ENCODE peak calls at places on chromosomes 16 and 17, in seven cellular contexts. Y is left ventricle myocardium inferior, E is AG04449, L is HAP-1, X is skeletal muscle cell, C is mesendoderm, G is SK-N-MC. U is an unnamed sample.

GRCh38 chr17:3998436-3998835 is 34.2 kb upstream of the ATP2A3 start:
- DNase-seq in Y (no peak), E (no peak), L (no peak), X (no peak), C (no peak), G (no peak), U (no peak)

GRCh38 chr17:78234261-78234865 is 2.9 kb downstream of the TMEM235 start:
- DNase-seq in Y (no peak), E (no peak), L (no peak), X (no peak), C (no peak), G (no peak), U (no peak)

GRCh38 chr16:23327836-23328235 is 25.7 kb downstream of the SCNN1B start:
- DNase-seq in Y (no peak), E (no peak), L (no peak), X (no peak), C (no peak), G (no peak), U (no peak)

GRCh38 chr17:15463363-15463762 is 4.1 kb downstream of the CDRT4 start:
- DNase-seq in Y (peak; percentile 33), E (no peak), L (no peak), X (peak; percentile 52), C (peak; percentile 66), G (no peak), U (no peak)

GRCh38 chr17:34163681-34164080 is 91.4 kb upstream of the CCL2 start:
- DNase-seq in Y (no peak), E (no peak), L (peak; percentile 4), X (no peak), C (peak; percentile 81), G (no peak), U (no peak)

GRCh38 chr17:21279582-21279981 is 4.9 kb upstream of the MAP2K3 start:
- DNase-seq in Y (no peak), E (no peak), L (no peak), X (no peak), C (no peak), G (no peak), U (no peak)

GRCh38 chr17:44917456-44917855 is 2.2 kb upstream of the GFAP start:
- DNase-seq in Y (no peak), E (no peak), L (no peak), X (no peak), C (no peak), G (no peak), U (no peak)

GRCh38 chr17:7238418-7239090 is 703 bp downstream of the PHF23 start:
- DNase-seq in Y (no peak), E (no peak), L (no peak), X (no peak), C (no peak), G (no peak), U (peak; percentile 36)

GRCh38 chr17:70683936-70684335 is 514.6 kb downstream of the KCNJ2 start:
- DNase-seq in Y (no peak), E (no peak), L (no peak), X (no peak), C (peak; percentile 28), G (no peak), U (no peak)

GRCh38 chr17:51427259-51428255 is 167.2 kb downstream of the UTP18 start:
- DNase-seq in Y (no peak), E (no peak), L (no peak), X (no peak), C (no peak), G (no peak), U (peak; percentile 91)

GRCh38 chr16:85949787-85950186 is 50.8 kb downstream of the IRF8 start:
- DNase-seq in Y (no peak), E (no peak), L (no peak), X (no peak), C (no peak), G (no peak), U (no peak)

GRCh38 chr17:42849031-42849430 is 2.0 kb upstream of the AOC3 start:
- DNase-seq in Y (no peak), E (no peak), L (no peak), X (no peak), C (no peak), G (no peak), U (no peak)

GRCh38 chr16:24568392-24568791 is 29.0 kb downstream of the RBBP6 start:
- DNase-seq in Y (no peak), E (no peak), L (no peak), X (no peak), C (no peak), G (peak; percentile 16), U (no peak)

GRCh38 chr16:57141822-57142631 is 43.8 kb downstream of the PSME3IP1 start:
- DNase-seq in Y (no peak), E (no peak), L (no peak), X (no peak), C (no peak), G (no peak), U (no peak)

GRCh38 chr16:80285089-80285488 is 255.7 kb upstream of the DYNLRB2 start:
- DNase-seq in Y (no peak), E (peak; percentile 67), L (no peak), X (no peak), C (no peak), G (no peak), U (no peak)

GRCh38 chr17:82406131-82406671 is 11.9 kb upstream of the HEXD start:
- DNase-seq in Y (no peak), E (no peak), L (no peak), X (no peak), C (no peak), G (no peak), U (no peak)

GRCh38 chr16:30698816-30699614 is at the start of gene SRCAP:
- DNase-seq in Y (peak; percentile 86), E (no peak), L (peak; percentile 70), X (peak; percentile 25), C (peak; percentile 88), G (peak; percentile 85), U (peak; percentile 83)

GRCh38 chr16:11857161-11857560 is 5.8 kb upstream of the RSL1D1 start:
- DNase-seq in Y (no peak), E (no peak), L (no peak), X (no peak), C (no peak), G (no peak), U (no peak)

GRCh38 chr16:50496990-50497389 is 51.2 kb upstream of the NKD1 start:
- DNase-seq in Y (no peak), E (no peak), L (no peak), X (no peak), C (no peak), G (no peak), U (no peak)

GRCh38 chr17:30838187-30838807 is 6.5 kb downstream of the ATAD5 start:
- DNase-seq in Y (no peak), E (no peak), L (no peak), X (no peak), C (no peak), G (no peak), U (no peak)

DNA sequence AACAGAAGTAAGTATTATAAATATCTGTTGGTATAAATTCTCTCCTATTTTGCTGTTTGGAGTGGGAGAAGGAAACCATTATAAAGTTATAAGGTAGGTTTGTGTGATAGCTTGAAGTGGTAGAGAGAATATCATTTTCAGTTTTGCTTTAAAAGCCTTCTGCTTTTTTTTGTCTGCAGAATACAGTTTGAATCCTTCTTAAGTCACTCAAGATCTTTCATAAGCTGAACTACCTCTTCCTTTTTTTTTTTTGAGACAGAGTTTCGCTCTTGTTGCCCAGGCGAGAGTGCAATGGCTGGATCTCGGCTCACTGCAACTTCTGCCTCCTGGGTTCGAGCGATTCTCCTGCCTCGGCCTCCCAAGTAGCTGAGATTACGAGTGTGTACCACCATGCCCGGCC is 9.0 kb downstream of the ATAD5 start:
- DNase-seq in Y (no peak), E (no peak), L (no peak), X (no peak), C (no peak), G (no peak), U (no peak)
- H3K4me3 ChIP-seq in Y (no peak overlapping the region), E (no peak overlapping the region), L (no peak overlapping the region), X (no peak overlapping the region), C (no peak overlapping the region), G (no peak overlapping the region), U (no peak overlapping the region)

GRCh38 chr17:80315517-80316182 is 55.0 kb downstream of the RNF213 start:
- DNase-seq in Y (no peak), E (no peak), L (no peak), X (no peak), C (no peak), G (no peak), U (no peak)
- H3K4me3 ChIP-seq in Y (no peak overlapping the region), E (no peak overlapping the region), L (no peak overlapping the region), X (no peak overlapping the region), C (no peak overlapping the region), G (no peak overlapping the region), U (no peak overlapping the region)

GRCh38 chr17:69059458-69060205 is 1.1 kb downstream of the ABCA9 start:
- DNase-seq in Y (no peak), E (no peak), L (no peak), X (no peak), C (no peak), G (no peak), U (no peak)

GRCh38 chr17:69062860-69063621 is 2.3 kb upstream of the ABCA9 start:
- DNase-seq in Y (no peak), E (no peak), L (no peak), X (no peak), C (no peak), G (no peak), U (no peak)

GRCh38 chr17:69058165-69058564 is 2.6 kb downstream of the ABCA9 start:
- DNase-seq in Y (no peak), E (no peak), L (no peak), X (no peak), C (peak; percentile 75), G (no peak), U (no peak)

GRCh38 chr17:69061901-69062556 is 1.3 kb upstream of the ABCA9 start:
- DNase-seq in Y (no peak), E (no peak), L (no peak), X (no peak), C (no peak), G (no peak), U (no peak)

GRCh38 chr17:69060835-69061234 is at the start of gene ABCA9:
- DNase-seq in Y (no peak), E (peak; percentile 42), L (no peak), X (peak; percentile 76), C (no peak), G (no peak), U (no peak)
- H3K4me3 ChIP-seq in Y (peak within 1 kb of the TSS; percentile 54), E (no peak within 1 kb of the TSS), L (no peak within 1 kb of the TSS), X (no peak within 1 kb of the TSS), C (no peak within 1 kb of the TSS), G (peak within 1 kb of the TSS; percentile 46), U (no peak within 1 kb of the TSS)

GRCh38 chr16:27202923-27203428 is 350 bp upstream of the KDM8 start:
- DNase-seq in Y (no peak), E (no peak), L (no peak), X (no peak), C (no peak), G (no peak), U (no peak)

GRCh38 chr16:27197004-27197403 is 6.3 kb upstream of the KDM8 start:
- DNase-seq in Y (no peak), E (no peak), L (no peak), X (no peak), C (no peak), G (no peak), U (no peak)

GRCh38 chr16:27199235-27199586 is 4.1 kb upstream of the KDM8 start:
- DNase-seq in Y (no peak), E (no peak), L (no peak), X (no peak), C (no peak), G (no peak), U (no peak)

GRCh38 chr16:27198451-27199234 is 4.7 kb upstream of the KDM8 start:
- DNase-seq in Y (no peak), E (no peak), L (no peak), X (no peak), C (peak; percentile 44), G (no peak), U (no peak)

GRCh38 chr16:27199747-27200146 is 3.6 kb upstream of the KDM8 start:
- DNase-seq in Y (no peak), E (no peak), L (no peak), X (no peak), C (no peak), G (no peak), U (peak; percentile 70)
- H3K4me3 ChIP-seq in Y (no peak overlapping the region), E (no peak overlapping the region), L (no peak overlapping the region), X (no peak overlapping the region), C (no peak overlapping the region), G (no peak overlapping the region), U (no peak overlapping the region)

U was measured in CD4-positive, alpha-beta memory T cell.